ENCODE peak calls at places on chromosomes 2 and 18, in nine cellular contexts. V, S, A, J, I, C, Q, E and Y are unnamed samples.

GRCh38 chr2:99279969-99280695 is 20.9 kb downstream of the LYG1 start:
- DNase-seq in J (no peak), C (no peak), S (no peak), I (no peak), A (no peak), Q (no peak), V (no peak), E (no peak), Y (peak; percentile 56)

GRCh38 chr2:188869560-188869959 is 104.6 kb upstream of the COL3A1 start:
- DNase-seq in I (no peak), Q (no peak), E (peak; percentile 37), A (no peak), J (no peak), C (peak; percentile 69), V (no peak), S (no peak), Y (no peak)

GRCh38 chr18:79749251-79750191 is 48.2 kb upstream of the KCNG2 start:
- DNase-seq in A (no peak), S (no peak), E (no peak), I (no peak), Q (no peak), J (peak; percentile 24), C (peak; percentile 58), V (no peak), Y (no peak)

GRCh38 chr18:11514267-11514666 is 95.1 kb upstream of the SLC35G4 start:
- DNase-seq in V (no peak), I (no peak), S (no peak), E (no peak), J (no peak), A (no peak), C (no peak), Q (no peak), Y (no peak)

GRCh38 chr2:211487746-211488145 is 931.3 kb downstream of the CPS1 start:
- DNase-seq in C (no peak), V (no peak), S (no peak), Q (no peak), A (no peak), J (no peak), I (no peak), E (no peak), Y (no peak)

GRCh38 chr2:159362816-159363251 is 76.3 kb upstream of the WDSUB1 start:
- DNase-seq in A (no peak), J (no peak), V (no peak), S (no peak), C (peak; percentile 89), I (no peak), Q (peak; percentile 4), E (peak; percentile 36), Y (peak; percentile 6)

GRCh38 chr2:159054985-159055384 is 86.5 kb downstream of the TANC1 start:
- DNase-seq in E (no peak), Q (no peak), C (no peak), V (no peak), J (no peak), S (no peak), A (no peak), I (no peak), Y (no peak)

GRCh38 chr2:159946326-159946992 is 116.0 kb downstream of the PLA2R1 start:
- DNase-seq in Q (peak; percentile 43), I (no peak), A (no peak), S (no peak), J (no peak), E (peak; percentile 66), C (peak; percentile 93), V (no peak), Y (peak; percentile 81)

GRCh38 chr2:36322108-36322507 is 33.5 kb upstream of the CRIM1 start:
- DNase-seq in S (no peak), A (no peak), E (peak; percentile 65), I (no peak), V (no peak), J (no peak), C (peak; percentile 78), Q (peak; percentile 73), Y (peak; percentile 51)

GRCh38 chr2:120982598-120982997 is 246.9 kb downstream of the GLI2 start:
- DNase-seq in J (no peak), Q (no peak), I (no peak), C (no peak), S (no peak), E (no peak), A (no peak), V (no peak), Y (no peak)

GRCh38 chr2:239400000-239400831 is 604 bp downstream of the HDAC4 start:
- DNase-seq in V (no peak), Q (no peak), E (no peak), I (no peak), A (no peak), S (no peak), C (peak; percentile 15), J (no peak), Y (peak; percentile 92)

GRCh38 chr2:78999410-78999809 is 26.1 kb upstream of the REG3G start:
- DNase-seq in Q (peak; percentile 13), J (no peak), E (no peak), I (no peak), A (no peak), S (no peak), V (no peak), C (peak; percentile 36), Y (peak; percentile 2)

GRCh38 chr2:200747668-200748618 is 63.8 kb upstream of the BZW1 start:
- DNase-seq in V (no peak), S (no peak), E (peak; percentile 94), Q (peak; percentile 94), J (no peak), C (peak; percentile 78), I (no peak), A (no peak), Y (peak; percentile 94)

GRCh38 chr2:35163948-35164347 is 1191.6 kb upstream of the CRIM1 start:
- DNase-seq in A (no peak), C (no peak), I (no peak), Q (no peak), J (no peak), E (no peak), V (no peak), S (no peak), Y (no peak)

GRCh38 chr2:35168351-35168750 is 1187.2 kb upstream of the CRIM1 start:
- DNase-seq in I (no peak), C (no peak), J (no peak), A (no peak), E (no peak), Q (no peak), V (no peak), S (no peak), Y (no peak)
- TF ChIP-seq CTCF in I (peak; percentile 8), C (no peak), J (no peak), A (no peak), E (no peak), Q (no peak), V (no peak), S (peak; percentile 28), Y (no peak)

GRCh38 chr2:108889907-108890306 is 99.1 kb downstream of the EDAR start:
- DNase-seq in Q (no peak), C (no peak), J (no peak), I (no peak), V (no peak), S (no peak), E (no peak), A (no peak), Y (no peak)

GRCh38 chr2:108884629-108885028 is 98.1 kb downstream of the CCDC138 start:
- DNase-seq in V (no peak), A (no peak), E (no peak), Q (no peak), C (no peak), S (no peak), I (no peak), J (no peak), Y (peak; percentile 5)
- TF ChIP-seq CTCF in V (no peak), A (no peak), E (no peak), Q (no peak), C (no peak), S (no peak), I (no peak), J (no peak), Y (no peak)

GRCh38 chr2:119323459-119323858 is 43.2 kb downstream of the C2orf76 start:
- DNase-seq in E (no peak), C (no peak), J (no peak), Q (no peak), V (no peak), S (no peak), A (no peak), I (no peak), Y (no peak)
- TF ChIP-seq CTCF in E (no peak), C (no peak), J (no peak), Q (no peak), V (no peak), S (no peak), A (no peak), I (no peak), Y (no peak)

DNA sequence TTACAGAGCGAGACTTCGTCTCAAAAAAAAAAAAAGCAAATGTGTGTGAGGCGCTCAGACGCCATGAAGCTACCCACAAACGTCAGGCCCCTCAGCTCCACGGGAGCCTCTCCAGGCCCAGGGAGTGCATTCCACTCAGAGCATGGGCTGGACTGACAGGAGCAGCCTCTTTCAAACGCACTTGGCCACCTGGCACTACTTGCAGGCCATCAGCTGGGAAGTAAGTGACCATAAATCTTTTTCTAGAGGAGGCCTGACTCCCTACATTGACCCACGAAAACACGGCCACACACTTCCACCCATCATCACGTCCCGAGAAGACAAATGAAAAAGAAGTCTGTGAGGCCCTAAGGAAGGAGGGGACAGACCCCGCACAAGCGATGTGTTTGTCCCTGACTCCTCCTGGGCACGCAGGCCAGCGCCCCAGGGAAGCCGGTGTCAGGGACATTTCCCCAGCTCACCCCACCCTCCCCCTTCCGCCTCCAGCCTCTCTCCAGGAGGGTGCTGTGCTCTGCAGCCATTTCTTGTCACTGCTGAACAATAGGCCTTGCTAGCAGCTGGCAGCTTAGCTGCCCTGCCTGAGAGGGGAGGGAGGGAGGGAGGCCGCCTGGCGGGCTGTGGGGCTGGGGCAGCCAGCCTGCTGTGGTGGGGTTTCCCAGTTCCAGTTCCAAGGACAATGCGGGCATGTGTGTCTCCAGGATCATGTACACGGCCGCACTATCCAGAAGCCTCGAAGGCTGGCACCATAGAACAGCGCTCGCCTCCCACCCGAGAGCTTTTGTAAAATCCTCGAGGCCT is 26.6 kb downstream of the SERTAD2 start:
- DNase-seq in A (no peak), Q (no peak), J (no peak), V (peak; percentile 44), E (no peak), I (no peak), S (no peak), C (no peak), Y (no peak)
- TF ChIP-seq CTCF in A (no peak), Q (no peak), J (no peak), V (no peak), E (no peak), I (no peak), S (no peak), C (no peak), Y (no peak)

GRCh38 chr2:23693606-23693951 is 233.3 kb downstream of the ATAD2B start:
- DNase-seq in A (no peak), V (no peak), J (no peak), E (no peak), S (no peak), I (no peak), C (no peak), Q (no peak), Y (no peak)
- TF ChIP-seq CTCF in A (no peak), V (no peak), J (no peak), E (no peak), S (no peak), I (no peak), C (no peak), Q (no peak), Y (no peak)

GRCh38 chr18:77197073-77197472 is 52.6 kb upstream of the GALR1 start:
- DNase-seq in C (no peak), Q (no peak), I (no peak), V (no peak), J (no peak), E (no peak), A (no peak), S (no peak), Y (no peak)
- TF ChIP-seq CTCF in C (peak; percentile 17), Q (no peak), I (no peak), V (no peak), J (no peak), E (peak; percentile 1), A (no peak), S (no peak), Y (peak; percentile 43)